ENCODE peak calls at places on chromosome 13, in five cellular contexts. One of them, this sample, is unnamed.

GRCh38 chr13:55440465-55441085 is 1700.1 kb upstream of the PRR20A start:
- DNase-seq in astrocyte of the hippocampus: no peak
- DNase-seq in fibroblast of villous mesenchyme: no peak
- DNase-seq in stimulated activated CD8-positive, alpha-beta memory T cell treated with anti-CD3 and anti-CD28 coated beads, Interleukin-4, amount 100 ng/mL, for 24 hours: no peak
- DNase-seq in substantia nigra: no peak
- DNase-seq in this sample: no peak

GRCh38 chr13:23180711-23181110 is at the start of gene SGCG:
- DNase-seq in astrocyte of the hippocampus: no peak
- DNase-seq in fibroblast of villous mesenchyme: no peak
- DNase-seq in stimulated activated CD8-positive, alpha-beta memory T cell treated with anti-CD3 and anti-CD28 coated beads, Interleukin-4, amount 100 ng/mL, for 24 hours: no peak
- DNase-seq in substantia nigra: no peak
- DNase-seq in this sample: no peak

GRCh38 chr13:106100261-106100919 is 435.1 kb downstream of the EFNB2 start:
- DNase-seq in astrocyte of the hippocampus: peak
- DNase-seq in fibroblast of villous mesenchyme: no peak
- DNase-seq in stimulated activated CD8-positive, alpha-beta memory T cell treated with anti-CD3 and anti-CD28 coated beads, Interleukin-4, amount 100 ng/mL, for 24 hours: no peak
- DNase-seq in substantia nigra: no peak
- DNase-seq in this sample: no peak

GRCh38 chr13:20473888-20474287 is 51.8 kb downstream of the CRYL1 start:
- DNase-seq in astrocyte of the hippocampus: no peak
- DNase-seq in fibroblast of villous mesenchyme: no peak
- DNase-seq in stimulated activated CD8-positive, alpha-beta memory T cell treated with anti-CD3 and anti-CD28 coated beads, Interleukin-4, amount 100 ng/mL, for 24 hours: no peak
- DNase-seq in substantia nigra: no peak
- DNase-seq in this sample: no peak

GRCh38 chr13:80577285-80577684 is 236.4 kb upstream of the SPRY2 start:
- DNase-seq in astrocyte of the hippocampus: no peak
- DNase-seq in fibroblast of villous mesenchyme: no peak
- DNase-seq in stimulated activated CD8-positive, alpha-beta memory T cell treated with anti-CD3 and anti-CD28 coated beads, Interleukin-4, amount 100 ng/mL, for 24 hours: no peak
- DNase-seq in substantia nigra: no peak
- DNase-seq in this sample: no peak

GRCh38 chr13:100898431-100898830 is 223.8 kb upstream of the TMTC4 start:
- DNase-seq in astrocyte of the hippocampus: no peak
- DNase-seq in fibroblast of villous mesenchyme: no peak
- DNase-seq in stimulated activated CD8-positive, alpha-beta memory T cell treated with anti-CD3 and anti-CD28 coated beads, Interleukin-4, amount 100 ng/mL, for 24 hours: no peak
- DNase-seq in substantia nigra: no peak
- DNase-seq in this sample: no peak

GRCh38 chr13:52109096-52109495 is 19.8 kb downstream of the NEK5 start:
- DNase-seq in astrocyte of the hippocampus: no peak
- DNase-seq in fibroblast of villous mesenchyme: no peak
- DNase-seq in stimulated activated CD8-positive, alpha-beta memory T cell treated with anti-CD3 and anti-CD28 coated beads, Interleukin-4, amount 100 ng/mL, for 24 hours: no peak
- DNase-seq in substantia nigra: no peak
- DNase-seq in this sample: no peak

GRCh38 chr13:107778094-107778493 is 437.2 kb downstream of the LIG4 start:
- DNase-seq in astrocyte of the hippocampus: no peak
- DNase-seq in fibroblast of villous mesenchyme: no peak
- DNase-seq in stimulated activated CD8-positive, alpha-beta memory T cell treated with anti-CD3 and anti-CD28 coated beads, Interleukin-4, amount 100 ng/mL, for 24 hours: no peak
- DNase-seq in substantia nigra: no peak
- DNase-seq in this sample: no peak

GRCh38 chr13:29162638-29163037 is 342.5 kb downstream of the MTUS2 start:
- DNase-seq in astrocyte of the hippocampus: peak
- DNase-seq in fibroblast of villous mesenchyme: peak
- DNase-seq in stimulated activated CD8-positive, alpha-beta memory T cell treated with anti-CD3 and anti-CD28 coated beads, Interleukin-4, amount 100 ng/mL, for 24 hours: no peak
- DNase-seq in substantia nigra: no peak
- DNase-seq in this sample: peak

GRCh38 chr13:41311607-41312500 is 787 bp downstream of the NAA16 start:
- DNase-seq in astrocyte of the hippocampus: peak
- DNase-seq in fibroblast of villous mesenchyme: peak
- DNase-seq in stimulated activated CD8-positive, alpha-beta memory T cell treated with anti-CD3 and anti-CD28 coated beads, Interleukin-4, amount 100 ng/mL, for 24 hours: peak
- DNase-seq in substantia nigra: peak
- DNase-seq in this sample: peak

GRCh38 chr13:37109080-37109678 is 3.7 kb upstream of the CSNK1A1L start:
- DNase-seq in astrocyte of the hippocampus: peak
- DNase-seq in fibroblast of villous mesenchyme: peak
- DNase-seq in stimulated activated CD8-positive, alpha-beta memory T cell treated with anti-CD3 and anti-CD28 coated beads, Interleukin-4, amount 100 ng/mL, for 24 hours: no peak
- DNase-seq in substantia nigra: no peak
- DNase-seq in this sample: peak

GRCh38 chr13:95355491-95355890 is 54.2 kb upstream of the ABCC4 start:
- DNase-seq in astrocyte of the hippocampus: peak
- DNase-seq in fibroblast of villous mesenchyme: peak
- DNase-seq in stimulated activated CD8-positive, alpha-beta memory T cell treated with anti-CD3 and anti-CD28 coated beads, Interleukin-4, amount 100 ng/mL, for 24 hours: no peak
- DNase-seq in substantia nigra: no peak
- DNase-seq in this sample: peak

GRCh38 chr13:80251403-80251802 is 89.5 kb downstream of the SPRY2 start:
- DNase-seq in astrocyte of the hippocampus: peak
- DNase-seq in fibroblast of villous mesenchyme: peak
- DNase-seq in stimulated activated CD8-positive, alpha-beta memory T cell treated with anti-CD3 and anti-CD28 coated beads, Interleukin-4, amount 100 ng/mL, for 24 hours: no peak
- DNase-seq in substantia nigra: no peak
- DNase-seq in this sample: peak

GRCh38 chr13:31518666-31519065 is 220.7 kb upstream of the RXFP2 start:
- DNase-seq in astrocyte of the hippocampus: peak
- DNase-seq in fibroblast of villous mesenchyme: no peak
- DNase-seq in stimulated activated CD8-positive, alpha-beta memory T cell treated with anti-CD3 and anti-CD28 coated beads, Interleukin-4, amount 100 ng/mL, for 24 hours: no peak
- DNase-seq in substantia nigra: no peak
- DNase-seq in this sample: peak

GRCh38 chr13:109874921-109875454 is 88.6 kb upstream of the IRS2 start:
- DNase-seq in astrocyte of the hippocampus: peak
- DNase-seq in fibroblast of villous mesenchyme: peak
- DNase-seq in stimulated activated CD8-positive, alpha-beta memory T cell treated with anti-CD3 and anti-CD28 coated beads, Interleukin-4, amount 100 ng/mL, for 24 hours: no peak
- DNase-seq in substantia nigra: no peak
- DNase-seq in this sample: peak

GRCh38 chr13:113796211-113796875 is 37.3 kb downstream of the TMEM255B start:
- DNase-seq in astrocyte of the hippocampus: no peak
- DNase-seq in fibroblast of villous mesenchyme: no peak
- DNase-seq in stimulated activated CD8-positive, alpha-beta memory T cell treated with anti-CD3 and anti-CD28 coated beads, Interleukin-4, amount 100 ng/mL, for 24 hours: no peak
- DNase-seq in substantia nigra: no peak
- DNase-seq in this sample: no peak

GRCh38 chr13:22235285-22235949 is 564.5 kb downstream of the FGF9 start:
- DNase-seq in astrocyte of the hippocampus: no peak
- DNase-seq in fibroblast of villous mesenchyme: no peak
- DNase-seq in stimulated activated CD8-positive, alpha-beta memory T cell treated with anti-CD3 and anti-CD28 coated beads, Interleukin-4, amount 100 ng/mL, for 24 hours: peak
- DNase-seq in substantia nigra: no peak
- DNase-seq in this sample: no peak

GRCh38 chr13:111202745-111203144 is 87.6 kb downstream of the ARHGEF7 start:
- DNase-seq in astrocyte of the hippocampus: peak
- DNase-seq in fibroblast of villous mesenchyme: peak
- DNase-seq in stimulated activated CD8-positive, alpha-beta memory T cell treated with anti-CD3 and anti-CD28 coated beads, Interleukin-4, amount 100 ng/mL, for 24 hours: no peak
- DNase-seq in substantia nigra: no peak
- DNase-seq in this sample: peak

GRCh38 chr13:99657848-99658265 is 156.6 kb downstream of the TM9SF2 start:
- DNase-seq in astrocyte of the hippocampus: peak
- DNase-seq in fibroblast of villous mesenchyme: peak
- DNase-seq in stimulated activated CD8-positive, alpha-beta memory T cell treated with anti-CD3 and anti-CD28 coated beads, Interleukin-4, amount 100 ng/mL, for 24 hours: no peak
- DNase-seq in substantia nigra: no peak
- DNase-seq in this sample: peak

GRCh38 chr13:28542804-28543203 is 47.9 kb upstream of the FLT1 start:
- DNase-seq in astrocyte of the hippocampus: no peak
- DNase-seq in fibroblast of villous mesenchyme: no peak
- DNase-seq in stimulated activated CD8-positive, alpha-beta memory T cell treated with anti-CD3 and anti-CD28 coated beads, Interleukin-4, amount 100 ng/mL, for 24 hours: no peak
- DNase-seq in substantia nigra: no peak
- DNase-seq in this sample: no peak

GRCh38 chr13:41019027-41019487 is at the start of gene ELF1:
- DNase-seq in astrocyte of the hippocampus: peak
- DNase-seq in fibroblast of villous mesenchyme: peak
- DNase-seq in stimulated activated CD8-positive, alpha-beta memory T cell treated with anti-CD3 and anti-CD28 coated beads, Interleukin-4, amount 100 ng/mL, for 24 hours: peak
- DNase-seq in substantia nigra: no peak
- DNase-seq in this sample: peak

GRCh38 chr13:83692800-83693199 is 189.5 kb downstream of the SLITRK1 start:
- DNase-seq in astrocyte of the hippocampus: no peak
- DNase-seq in fibroblast of villous mesenchyme: no peak
- DNase-seq in stimulated activated CD8-positive, alpha-beta memory T cell treated with anti-CD3 and anti-CD28 coated beads, Interleukin-4, amount 100 ng/mL, for 24 hours: no peak
- DNase-seq in substantia nigra: no peak
- DNase-seq in this sample: no peak

GRCh38 chr13:94280357-94280756 is 199.1 kb downstream of the DCT start:
- DNase-seq in astrocyte of the hippocampus: peak
- DNase-seq in fibroblast of villous mesenchyme: no peak
- DNase-seq in stimulated activated CD8-positive, alpha-beta memory T cell treated with anti-CD3 and anti-CD28 coated beads, Interleukin-4, amount 100 ng/mL, for 24 hours: no peak
- DNase-seq in substantia nigra: no peak
- DNase-seq in this sample: peak

GRCh38 chr13:21240586-21240985 is 64.1 kb downstream of the MRPL57 start:
- DNase-seq in astrocyte of the hippocampus: peak
- DNase-seq in fibroblast of villous mesenchyme: peak
- DNase-seq in stimulated activated CD8-positive, alpha-beta memory T cell treated with anti-CD3 and anti-CD28 coated beads, Interleukin-4, amount 100 ng/mL, for 24 hours: no peak
- DNase-seq in substantia nigra: no peak
- DNase-seq in this sample: peak

GRCh38 chr13:101455863-101456262 is 3.4 kb downstream of the ITGBL1 start:
- DNase-seq in astrocyte of the hippocampus: peak
- DNase-seq in fibroblast of villous mesenchyme: peak
- DNase-seq in stimulated activated CD8-positive, alpha-beta memory T cell treated with anti-CD3 and anti-CD28 coated beads, Interleukin-4, amount 100 ng/mL, for 24 hours: no peak
- DNase-seq in substantia nigra: no peak
- DNase-seq in this sample: peak

GRCh38 chr13:88136098-88136790 is 465.1 kb downstream of the SLITRK5 start:
- DNase-seq in astrocyte of the hippocampus: no peak
- DNase-seq in fibroblast of villous mesenchyme: no peak
- DNase-seq in stimulated activated CD8-positive, alpha-beta memory T cell treated with anti-CD3 and anti-CD28 coated beads, Interleukin-4, amount 100 ng/mL, for 24 hours: no peak
- DNase-seq in substantia nigra: no peak
- DNase-seq in this sample: no peak

GRCh38 chr13:110168999-110169933 is 137.7 kb downstream of the COL4A1 start:
- DNase-seq in astrocyte of the hippocampus: no peak
- DNase-seq in fibroblast of villous mesenchyme: peak
- DNase-seq in stimulated activated CD8-positive, alpha-beta memory T cell treated with anti-CD3 and anti-CD28 coated beads, Interleukin-4, amount 100 ng/mL, for 24 hours: no peak
- DNase-seq in substantia nigra: no peak
- DNase-seq in this sample: no peak

GRCh38 chr13:59303433-59303832 is 860.3 kb downstream of the DIAPH3 start:
- DNase-seq in astrocyte of the hippocampus: no peak
- DNase-seq in fibroblast of villous mesenchyme: no peak
- DNase-seq in stimulated activated CD8-positive, alpha-beta memory T cell treated with anti-CD3 and anti-CD28 coated beads, Interleukin-4, amount 100 ng/mL, for 24 hours: no peak
- DNase-seq in substantia nigra: no peak
- DNase-seq in this sample: no peak